ENCODE peak calls at places on chromosomes 16 and 17, in eight cellular contexts. E is endothelial cell of umbilical vein, G is H1, L is HCT116, U is HepG2, H is K562, Q is GM23338, W is GM12878. N is an unnamed sample.

GRCh38 chr17:76472726-76473125 is 5.3 kb downstream of the AANAT start:
- DNase-seq in E (no peak), G (no peak), L (no peak), U (no peak), H (no peak), Q (no peak), W (no peak), N (no peak)

GRCh38 chr17:67974598-67975066 is 21.6 kb downstream of the C17orf58 start:
- DNase-seq in E (peak), G (peak), L (no peak), U (no peak), H (no peak), Q (peak), W (no peak), N (no peak)

GRCh38 chr17:61378658-61379456 is 20.8 kb upstream of the TBX2 start:
- DNase-seq in E (no peak), G (no peak), L (no peak), U (peak), H (no peak), Q (no peak), W (no peak), N (no peak)

GRCh38 chr17:81345211-81346089 is 49.8 kb upstream of the BAHCC1 start:
- DNase-seq in E (peak), G (peak), L (no peak), U (peak), H (peak), Q (peak), W (no peak), N (no peak)

GRCh38 chr17:77802333-77802615 is 156.2 kb upstream of the TNRC6C start:
- DNase-seq in E (no peak), G (no peak), L (no peak), U (no peak), H (no peak), Q (no peak), W (no peak), N (no peak)

GRCh38 chr17:30555942-30556341 is 78.7 kb downstream of the GOSR1 start:
- DNase-seq in E (no peak), G (no peak), L (no peak), U (no peak), H (no peak), Q (no peak), W (no peak), N (no peak)

GRCh38 chr17:63423251-63423950 is 22.7 kb downstream of the CYB561 start:
- DNase-seq in E (peak), G (no peak), L (no peak), U (no peak), H (no peak), Q (no peak), W (no peak), N (no peak)

GRCh38 chr16:79380990-79381389 is 219.5 kb downstream of the MAF start:
- DNase-seq in E (no peak), G (no peak), L (no peak), U (no peak), H (no peak), Q (no peak), W (no peak), N (no peak)

GRCh38 chr17:38361700-38362465 is 10.2 kb downstream of the SOCS7 start:
- DNase-seq in E (no peak), G (no peak), L (no peak), U (no peak), H (no peak), Q (no peak), W (no peak), N (no peak)

GRCh38 chr17:51540151-51540550 is 279.8 kb downstream of the UTP18 start:
- DNase-seq in E (no peak), G (no peak), L (peak), U (peak), H (no peak), Q (peak), W (no peak), N (no peak)

GRCh38 chr16:8655184-8655717 is 19.2 kb upstream of the ABAT start:
- DNase-seq in E (peak), G (no peak), L (no peak), U (peak), H (no peak), Q (peak), W (peak), N (no peak)

GRCh38 chr16:80718480-80719220 is 85.7 kb downstream of the CDYL2 start:
- DNase-seq in E (peak), G (no peak), L (no peak), U (no peak), H (no peak), Q (peak), W (no peak), N (no peak)

GRCh38 chr17:63446218-63446980 is at the start of gene CYB561:
- DNase-seq in E (peak), G (no peak), L (peak), U (no peak), H (peak), Q (peak), W (no peak), N (no peak)

GRCh38 chr16:47778106-47778803 is 317.1 kb downstream of the PHKB start:
- DNase-seq in E (no peak), G (no peak), L (no peak), U (no peak), H (no peak), Q (peak), W (no peak), N (no peak)

GRCh38 chr16:51326131-51326856 is 175.2 kb upstream of the SALL1 start:
- DNase-seq in E (no peak), G (no peak), L (no peak), U (no peak), H (no peak), Q (no peak), W (no peak), N (no peak)

GRCh38 chr17:81294512-81295030 is 536 bp downstream of the SLC38A10 start:
- DNase-seq in E (peak), G (no peak), L (no peak), U (no peak), H (peak), Q (peak), W (no peak), N (no peak)

GRCh38 chr16:52547834-52548215 is 882 bp upstream of the TOX3 start:
- DNase-seq in E (no peak), G (no peak), L (no peak), U (no peak), H (no peak), Q (no peak), W (no peak), N (no peak)
- TF ChIP-seq EZH2 in E (no peak), G (peak), L (no peak), U (no peak), H (no peak), Q (peak), W (no peak), N (no peak)

GRCh38 chr17:47883589-47884426 is 12.2 kb upstream of the SP2 start:
- DNase-seq in E (no peak), G (no peak), L (no peak), U (no peak), H (no peak), Q (no peak), W (no peak), N (no peak)
- TF ChIP-seq POLR2AphosphoS5 in E (no peak), G (no peak), L (no peak), U (no peak), H (no peak), Q (no peak), W (no peak), N (no peak)

GRCh38 chr17:74212262-74212912 is 984 bp upstream of the TTYH2 start:
- DNase-seq in E (peak), G (peak), L (no peak), U (no peak), H (peak), Q (peak), W (no peak), N (no peak)
- TF ChIP-seq EZH2 in E (peak), G (no peak), L (no peak), U (no peak), H (no peak), Q (no peak), W (no peak), N (no peak)

GRCh38 chr17:80291691-80292487 is 31.2 kb downstream of the RNF213 start:
- DNase-seq in E (no peak), G (no peak), L (no peak), U (no peak), H (no peak), Q (no peak), W (no peak), N (no peak)

GRCh38 chr17:80291260-80291659 is 30.6 kb downstream of the RNF213 start:
- DNase-seq in E (no peak), G (no peak), L (no peak), U (no peak), H (no peak), Q (no peak), W (no peak), N (no peak)

GRCh38 chr17:80290199-80290598 is 29.5 kb downstream of the RNF213 start:
- DNase-seq in E (no peak), G (no peak), L (no peak), U (no peak), H (no peak), Q (no peak), W (no peak), N (no peak)

GRCh38 chr17:80287806-80288579 is 27.3 kb downstream of the RNF213 start:
- DNase-seq in E (no peak), G (no peak), L (no peak), U (no peak), H (no peak), Q (no peak), W (no peak), N (no peak)

GRCh38 chr17:80289631-80290030 is 29.0 kb downstream of the RNF213 start:
- DNase-seq in E (no peak), G (no peak), L (no peak), U (no peak), H (no peak), Q (no peak), W (no peak), N (no peak)
- TF ChIP-seq POLR2AphosphoS5 in E (no peak), G (no peak), L (no peak), U (no peak), H (no peak), Q (no peak), W (no peak), N (no peak)

GRCh38 chr16:49280861-49281331 is 742 bp downstream of the CBLN1 start:
- DNase-seq in E (no peak), G (peak), L (no peak), U (no peak), H (no peak), Q (no peak), W (no peak), N (no peak)
- TF ChIP-seq EZH2 in E (peak), G (peak), L (no peak), U (no peak), H (no peak), Q (peak), W (no peak), N (no peak)

GRCh38 chr16:3767333-3767977 is 50.1 kb upstream of the TRAP1 start:
- DNase-seq in E (no peak), G (no peak), L (no peak), U (no peak), H (no peak), Q (no peak), W (no peak), N (no peak)

GRCh38 chr16:3769013-3769412 is 51.7 kb upstream of the TRAP1 start:
- DNase-seq in E (no peak), G (no peak), L (no peak), U (no peak), H (no peak), Q (no peak), W (no peak), N (no peak)

GRCh38 chr16:3771513-3771912 is 54.2 kb upstream of the TRAP1 start:
- DNase-seq in E (no peak), G (no peak), L (no peak), U (no peak), H (no peak), Q (no peak), W (no peak), N (no peak)

GRCh38 chr16:3769942-3770341 is 52.6 kb upstream of the TRAP1 start:
- DNase-seq in E (no peak), G (no peak), L (no peak), U (no peak), H (no peak), Q (no peak), W (no peak), N (no peak)

GRCh38 chr16:3770530-3770929 is 53.2 kb upstream of the TRAP1 start:
- DNase-seq in E (no peak), G (no peak), L (no peak), U (no peak), H (no peak), Q (no peak), W (no peak), N (no peak)
- TF ChIP-seq POLR2AphosphoS5 in E (no peak), G (no peak), L (no peak), U (no peak), H (no peak), Q (no peak), W (no peak), N (no peak)

DNA sequence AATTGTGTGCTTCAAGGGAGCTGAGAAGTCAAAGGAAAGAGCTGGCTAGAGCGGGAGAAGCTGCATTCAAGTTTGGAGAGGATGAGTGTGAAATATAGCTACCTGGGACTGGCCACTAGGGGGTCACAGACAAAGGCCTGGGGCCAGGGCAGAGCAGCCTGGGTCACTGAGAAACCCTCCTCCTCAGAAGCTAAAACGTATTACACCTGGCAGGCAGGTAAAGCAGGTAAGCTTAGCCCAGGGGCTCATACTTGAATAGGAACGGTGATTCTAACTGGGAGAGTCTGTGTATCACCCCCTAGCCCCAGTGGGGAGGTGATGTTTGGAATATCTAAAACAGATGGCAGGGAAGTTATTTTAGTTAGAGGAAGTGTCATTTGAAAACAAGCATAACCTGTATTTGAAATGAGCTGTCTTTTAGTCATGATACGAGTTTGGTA is 6.8 kb downstream of the KRT37 start:
- DNase-seq in E (no peak), G (peak), L (no peak), U (peak), H (peak), Q (peak), W (no peak), N (no peak)
- TF ChIP-seq EZH2 in E (no peak), G (no peak), L (no peak), U (no peak), H (no peak), Q (no peak), W (no peak), N (no peak)

DNA sequence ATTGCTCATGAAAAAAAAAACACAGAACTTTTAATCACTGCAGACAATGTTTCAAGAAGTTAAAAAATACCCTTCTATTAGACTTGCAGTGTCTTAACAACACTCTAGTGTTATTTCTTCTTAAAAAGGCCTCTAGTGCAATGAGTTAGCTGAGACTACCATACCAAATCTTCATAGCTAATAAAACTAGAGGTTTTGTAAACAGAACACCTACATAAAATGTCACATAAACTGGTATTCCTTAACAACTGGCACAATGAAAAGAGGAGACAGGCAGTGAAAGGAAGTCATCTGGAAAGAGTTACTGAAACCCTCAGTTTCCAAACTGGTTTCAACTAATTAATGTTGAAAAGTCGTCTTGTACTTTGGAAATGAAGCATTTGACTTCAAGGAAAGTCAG is 394.2 kb upstream of the PMFBP1 start:
- DNase-seq in E (no peak), G (no peak), L (no peak), U (no peak), H (no peak), Q (no peak), W (no peak), N (no peak)
- TF ChIP-seq POLR2AphosphoS5 in E (no peak), G (no peak), L (no peak), U (no peak), H (no peak), Q (no peak), W (no peak), N (no peak)

DNA sequence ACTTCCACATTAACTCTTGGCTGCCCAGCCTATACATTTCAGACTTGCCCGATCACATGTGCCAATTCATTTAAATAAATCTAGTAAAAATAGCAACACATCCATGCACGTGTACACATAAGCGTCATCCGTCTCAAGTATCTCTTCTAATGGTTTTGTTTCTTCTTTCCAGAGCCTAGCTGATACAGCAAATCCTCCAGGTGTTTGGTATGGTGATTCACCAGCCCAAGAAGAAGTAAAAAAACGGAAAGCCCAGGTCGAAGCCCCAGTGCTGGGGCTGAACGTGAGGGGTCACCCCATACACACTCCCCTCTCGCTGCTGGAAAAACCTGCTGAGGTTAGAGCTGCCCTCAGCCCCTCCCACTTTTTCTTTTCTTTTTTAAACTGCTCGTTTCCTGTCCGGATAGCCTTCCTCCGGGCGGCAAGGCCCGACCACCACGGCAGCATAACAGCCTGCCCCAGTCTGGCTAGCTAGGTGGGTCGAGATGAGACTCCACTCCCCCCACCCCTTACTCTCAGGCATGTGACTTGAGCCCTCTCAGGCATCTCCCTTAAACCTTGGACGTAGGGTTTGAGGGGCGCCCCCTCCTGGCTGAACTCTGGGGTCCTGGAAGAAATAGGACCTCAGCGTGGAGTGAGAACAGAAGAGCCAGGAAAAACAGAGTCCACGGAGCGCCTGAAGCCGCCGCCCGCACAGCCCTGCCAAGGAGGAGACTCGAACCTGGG is 13.9 kb upstream of the OR1F1 start:
- DNase-seq in E (no peak), G (peak), L (no peak), U (peak), H (peak), Q (peak), W (no peak), N (no peak)
- TF ChIP-seq EZH2 in E (no peak), G (no peak), L (no peak), U (no peak), H (no peak), Q (no peak), W (no peak), N (no peak)

GRCh38 chr17:4789951-4790704 is 1.4 kb downstream of the GLTPD2 start:
- DNase-seq in E (peak), G (peak), L (peak), U (peak), H (peak), Q (peak), W (no peak), N (no peak)
- TF ChIP-seq POLR2AphosphoS5 in E (peak), G (no peak), L (peak), U (peak), H (no peak), Q (peak), W (no peak), N (no peak)